ENCODE peak calls at places on chromosomes 4 and X, in six cellular contexts. G, Q, C, F, D and Z are unnamed samples.

GRCh38 chr4:172675232-172675631 is 493.4 kb upstream of the GALNT7 start:
- DNase-seq in G (no peak), Q (no peak), C (no peak), F (no peak), D (no peak), Z (no peak)

GRCh38 chrX:124719060-124719459 is 372.7 kb downstream of the SH2D1A start:
- DNase-seq in G (peak), Q (no peak), C (no peak), F (peak), D (no peak), Z (no peak)

GRCh38 chr4:15110120-15110571 is 107.9 kb downstream of the CPEB2 start:
- DNase-seq in G (no peak), Q (no peak), C (no peak), F (no peak), D (no peak), Z (no peak)

GRCh38 chr4:55509272-55509671 is 37.4 kb downstream of the CLOCK start:
- DNase-seq in G (no peak), Q (no peak), C (no peak), F (no peak), D (no peak), Z (no peak)

GRCh38 chrX:122914256-122914655 is 269.8 kb upstream of the GRIA3 start:
- DNase-seq in G (no peak), Q (no peak), C (no peak), F (no peak), D (no peak), Z (no peak)

GRCh38 chr4:82906469-82906868 is 5.9 kb downstream of the THAP9 start:
- DNase-seq in G (no peak), Q (no peak), C (no peak), F (no peak), D (no peak), Z (no peak)

GRCh38 chr4:3716034-3716875 is 49.9 kb upstream of the ADRA2C start:
- DNase-seq in G (no peak), Q (no peak), C (no peak), F (no peak), D (no peak), Z (no peak)

GRCh38 chr4:123750044-123750443 is 353.4 kb downstream of the SPRY1 start:
- DNase-seq in G (peak), Q (no peak), C (no peak), F (peak), D (no peak), Z (no peak)

GRCh38 chr4:1075809-1076524 is 37.4 kb downstream of the RNF212 start:
- DNase-seq in G (no peak), Q (no peak), C (no peak), F (no peak), D (no peak), Z (no peak)

GRCh38 chr4:182017038-182017437 is 226.2 kb upstream of the TENM3 start:
- DNase-seq in G (no peak), Q (no peak), C (no peak), F (no peak), D (no peak), Z (no peak)

GRCh38 chr4:123102897-123103489 is 180.6 kb upstream of the NUDT6 start:
- DNase-seq in G (peak), Q (peak), C (peak), F (peak), D (no peak), Z (peak)

GRCh38 chrX:111083101-111083500 is 12.9 kb upstream of the PAK3 start:
- DNase-seq in G (no peak), Q (no peak), C (no peak), F (no peak), D (no peak), Z (peak)

GRCh38 chrX:72316408-72317079 is 10.8 kb upstream of the CITED1 start:
- DNase-seq in G (no peak), Q (no peak), C (no peak), F (peak), D (no peak), Z (no peak)

GRCh38 chr4:3312362-3312761 is 19.5 kb downstream of the RGS12 start:
- DNase-seq in G (no peak), Q (no peak), C (no peak), F (no peak), D (no peak), Z (no peak)

GRCh38 chr4:7003176-7003878 is 39.8 kb upstream of the TADA2B start:
- DNase-seq in G (peak), Q (no peak), C (no peak), F (no peak), D (peak), Z (no peak)

GRCh38 chrX:74449322-74449936 is 28.1 kb downstream of the SLC16A2 start:
- DNase-seq in G (peak), Q (no peak), C (no peak), F (no peak), D (no peak), Z (no peak)

GRCh38 chr4:127188847-127189246 is 443.9 kb upstream of the INTU start:
- DNase-seq in G (no peak), Q (peak), C (peak), F (peak), D (no peak), Z (peak)

GRCh38 chr4:52299120-52299519 is 248.0 kb downstream of the SPATA18 start:
- DNase-seq in G (no peak), Q (no peak), C (no peak), F (no peak), D (no peak), Z (no peak)

GRCh38 chrX:2677764-2678163 is 13.3 kb upstream of the CD99 start:
- DNase-seq in G (no peak), Q (peak), C (peak), F (no peak), D (peak), Z (peak)

GRCh38 chrX:10484683-10485247 is 135.6 kb downstream of the MID1 start:
- DNase-seq in G (no peak), Q (no peak), C (no peak), F (no peak), D (no peak), Z (no peak)

GRCh38 chrX:44675364-44676024 is 132.8 kb upstream of the FUNDC1 start:
- DNase-seq in G (peak), Q (peak), C (peak), F (peak), D (peak), Z (peak)